ENCODE peak calls at places on chromosomes 4 and X, in nine cellular contexts. One of them, this sample, is unnamed.

GRCh38 chrX:86171366-86171765 is 23.1 kb downstream of the DACH2 start:
- DNase-seq in CD8-positive, alpha-beta memory T cell: no peak
- DNase-seq in GM23338: peak; percentile 69
- DNase-seq in LoVo: no peak
- DNase-seq in uterus: no peak
- DNase-seq in astrocyte of the spinal cord: peak; percentile 4
- DNase-seq in AG08395: no peak
- DNase-seq in immature natural killer cell: no peak
- DNase-seq in SIG-M5: no peak
- DNase-seq in this sample: no peak

GRCh38 chr4:101178731-101179130 is 168.6 kb downstream of the PPP3CA start:
- DNase-seq in CD8-positive, alpha-beta memory T cell: no peak
- DNase-seq in GM23338: no peak
- DNase-seq in LoVo: no peak
- DNase-seq in uterus: no peak
- DNase-seq in astrocyte of the spinal cord: peak; percentile 58
- DNase-seq in AG08395: peak; percentile 54
- DNase-seq in immature natural killer cell: no peak
- DNase-seq in SIG-M5: no peak
- DNase-seq in this sample: no peak

GRCh38 chr4:99458911-99459447 is 23.8 kb upstream of the ADH7 start:
- DNase-seq in CD8-positive, alpha-beta memory T cell: no peak
- DNase-seq in GM23338: peak; percentile 19
- DNase-seq in LoVo: no peak
- DNase-seq in uterus: no peak
- DNase-seq in astrocyte of the spinal cord: no peak
- DNase-seq in AG08395: no peak
- DNase-seq in immature natural killer cell: no peak
- DNase-seq in SIG-M5: no peak
- DNase-seq in this sample: peak; percentile 34

GRCh38 chr4:25351777-25352421 is 25.2 kb upstream of the ANAPC4 start:
- DNase-seq in CD8-positive, alpha-beta memory T cell: no peak
- DNase-seq in GM23338: peak; percentile 26
- DNase-seq in LoVo: no peak
- DNase-seq in uterus: no peak
- DNase-seq in astrocyte of the spinal cord: peak; percentile 55
- DNase-seq in AG08395: peak; percentile 77
- DNase-seq in immature natural killer cell: no peak
- DNase-seq in SIG-M5: no peak
- DNase-seq in this sample: peak; percentile 51

GRCh38 chrX:29397506-29397905 is 810.3 kb downstream of the IL1RAPL1 start:
- DNase-seq in CD8-positive, alpha-beta memory T cell: no peak
- DNase-seq in GM23338: no peak
- DNase-seq in LoVo: no peak
- DNase-seq in uterus: no peak
- DNase-seq in astrocyte of the spinal cord: peak; percentile 76
- DNase-seq in AG08395: peak; percentile 4
- DNase-seq in immature natural killer cell: no peak
- DNase-seq in SIG-M5: no peak
- DNase-seq in this sample: no peak

GRCh38 chr4:114758066-114758465 is 159.5 kb downstream of the UGT8 start:
- DNase-seq in CD8-positive, alpha-beta memory T cell: no peak
- DNase-seq in GM23338: no peak
- DNase-seq in LoVo: no peak
- DNase-seq in uterus: no peak
- DNase-seq in astrocyte of the spinal cord: no peak
- DNase-seq in AG08395: no peak
- DNase-seq in immature natural killer cell: no peak
- DNase-seq in SIG-M5: no peak
- DNase-seq in this sample: no peak

GRCh38 chrX:110145854-110146253 is 142.9 kb downstream of the TMEM164 start:
- DNase-seq in CD8-positive, alpha-beta memory T cell: no peak
- DNase-seq in GM23338: peak; percentile 35
- DNase-seq in LoVo: peak; percentile 3
- DNase-seq in uterus: peak; percentile 22
- DNase-seq in astrocyte of the spinal cord: peak; percentile 43
- DNase-seq in AG08395: peak; percentile 56
- DNase-seq in immature natural killer cell: no peak
- DNase-seq in SIG-M5: no peak
- DNase-seq in this sample: no peak

GRCh38 chrX:70554081-70554480 is 109.4 kb downstream of the DLG3 start:
- DNase-seq in CD8-positive, alpha-beta memory T cell: no peak
- DNase-seq in GM23338: peak; percentile 13
- DNase-seq in LoVo: peak; percentile 25
- DNase-seq in uterus: no peak
- DNase-seq in astrocyte of the spinal cord: peak; percentile 41
- DNase-seq in AG08395: peak; percentile 24
- DNase-seq in immature natural killer cell: no peak
- DNase-seq in SIG-M5: no peak
- DNase-seq in this sample: no peak

GRCh38 chrX:56503941-56504673 is 59.3 kb upstream of the UBQLN2 start:
- DNase-seq in CD8-positive, alpha-beta memory T cell: no peak
- DNase-seq in GM23338: peak; percentile 3
- DNase-seq in LoVo: peak; percentile 9
- DNase-seq in uterus: no peak
- DNase-seq in astrocyte of the spinal cord: no peak
- DNase-seq in AG08395: no peak
- DNase-seq in immature natural killer cell: no peak
- DNase-seq in SIG-M5: no peak
- DNase-seq in this sample: no peak

GRCh38 chr4:156298230-156298629 is 344.6 kb upstream of the CTSO start:
- DNase-seq in CD8-positive, alpha-beta memory T cell: no peak
- DNase-seq in GM23338: peak; percentile 20
- DNase-seq in LoVo: no peak
- DNase-seq in uterus: peak; percentile 28
- DNase-seq in astrocyte of the spinal cord: peak; percentile 94
- DNase-seq in AG08395: peak; percentile 80
- DNase-seq in immature natural killer cell: no peak
- DNase-seq in SIG-M5: no peak
- DNase-seq in this sample: peak; percentile 76

GRCh38 chr4:72701987-72702819 is 133.2 kb upstream of the ADAMTS3 start:
- DNase-seq in CD8-positive, alpha-beta memory T cell: peak; percentile 17
- DNase-seq in GM23338: peak; percentile 81
- DNase-seq in LoVo: peak; percentile 61
- DNase-seq in uterus: no peak
- DNase-seq in astrocyte of the spinal cord: peak; percentile 76
- DNase-seq in AG08395: peak; percentile 60
- DNase-seq in immature natural killer cell: peak; percentile 1
- DNase-seq in SIG-M5: no peak
- DNase-seq in this sample: peak; percentile 12

GRCh38 chrX:19545651-19546050 is 30.3 kb upstream of the MAP3K15 start:
- DNase-seq in CD8-positive, alpha-beta memory T cell: no peak
- DNase-seq in GM23338: no peak
- DNase-seq in LoVo: no peak
- DNase-seq in uterus: no peak
- DNase-seq in astrocyte of the spinal cord: no peak
- DNase-seq in AG08395: no peak
- DNase-seq in immature natural killer cell: no peak
- DNase-seq in SIG-M5: no peak
- DNase-seq in this sample: no peak

This sample was measured in kidney epithelial cell.